ENCODE peak calls at places on chromosomes 6 and 20, in nine cellular contexts. One of them, this sample, is unnamed.

GRCh38 chr6:166470029-166470862 is 87.5 kb upstream of the MPC1 start:
- DNase-seq in IMR-90: no peak
- DNase-seq in body of pancreas: no peak
- DNase-seq in lower lobe of right lung: no peak
- DNase-seq in GM23338: no peak
- DNase-seq in adipocyte: no peak
- DNase-seq in uterus: no peak
- DNase-seq in testis: no peak
- DNase-seq in fibroblast of lung: no peak
- DNase-seq in this sample: no peak

GRCh38 chr6:144219056-144219685 is 66.0 kb upstream of the UTRN start:
- DNase-seq in IMR-90: peak; percentile 71
- DNase-seq in body of pancreas: no peak
- DNase-seq in lower lobe of right lung: no peak
- DNase-seq in GM23338: peak; percentile 65
- DNase-seq in adipocyte: peak; percentile 81
- DNase-seq in uterus: no peak
- DNase-seq in testis: no peak
- DNase-seq in fibroblast of lung: peak; percentile 46
- DNase-seq in this sample: no peak

GRCh38 chr6:130715058-130715457 is 112.1 kb upstream of the SMLR1 start:
- DNase-seq in IMR-90: no peak
- DNase-seq in body of pancreas: no peak
- DNase-seq in lower lobe of right lung: no peak
- DNase-seq in GM23338: no peak
- DNase-seq in adipocyte: no peak
- DNase-seq in uterus: no peak
- DNase-seq in testis: no peak
- DNase-seq in fibroblast of lung: no peak
- DNase-seq in this sample: no peak

GRCh38 chr20:37341632-37342031 is 4.3 kb upstream of the SRC start:
- DNase-seq in IMR-90: no peak
- DNase-seq in body of pancreas: no peak
- DNase-seq in lower lobe of right lung: no peak
- DNase-seq in GM23338: no peak
- DNase-seq in adipocyte: no peak
- DNase-seq in uterus: no peak
- DNase-seq in testis: no peak
- DNase-seq in fibroblast of lung: no peak
- DNase-seq in this sample: no peak

GRCh38 chr20:31403886-31404285 is 2.1 kb downstream of the DEFB121 start:
- DNase-seq in IMR-90: no peak
- DNase-seq in body of pancreas: no peak
- DNase-seq in lower lobe of right lung: no peak
- DNase-seq in GM23338: no peak
- DNase-seq in adipocyte: no peak
- DNase-seq in uterus: no peak
- DNase-seq in testis: no peak
- DNase-seq in fibroblast of lung: no peak
- DNase-seq in this sample: no peak

GRCh38 chr6:73516712-73517489 is 3.9 kb downstream of the EEF1A1 start:
- DNase-seq in IMR-90: peak; percentile 14
- DNase-seq in body of pancreas: no peak
- DNase-seq in lower lobe of right lung: no peak
- DNase-seq in GM23338: no peak
- DNase-seq in adipocyte: peak; percentile 35
- DNase-seq in uterus: no peak
- DNase-seq in testis: no peak
- DNase-seq in fibroblast of lung: no peak
- DNase-seq in this sample: no peak

GRCh38 chr20:17808357-17808756 is 108.6 kb downstream of the BANF2 start:
- DNase-seq in IMR-90: peak; percentile 48
- DNase-seq in body of pancreas: peak; percentile 65
- DNase-seq in lower lobe of right lung: peak; percentile 66
- DNase-seq in GM23338: no peak
- DNase-seq in adipocyte: peak; percentile 75
- DNase-seq in uterus: peak; percentile 66
- DNase-seq in testis: peak; percentile 61
- DNase-seq in fibroblast of lung: peak; percentile 25
- DNase-seq in this sample: peak; percentile 47

GRCh38 chr6:56021943-56022342 is 146.6 kb upstream of the BMP5 start:
- DNase-seq in IMR-90: no peak
- DNase-seq in body of pancreas: no peak
- DNase-seq in lower lobe of right lung: no peak
- DNase-seq in GM23338: peak; percentile 78
- DNase-seq in adipocyte: no peak
- DNase-seq in uterus: no peak
- DNase-seq in testis: no peak
- DNase-seq in fibroblast of lung: peak; percentile 33
- DNase-seq in this sample: no peak

GRCh38 chr6:152625213-152625612 is 11.9 kb downstream of the SYNE1 start:
- DNase-seq in IMR-90: no peak
- DNase-seq in body of pancreas: no peak
- DNase-seq in lower lobe of right lung: no peak
- DNase-seq in GM23338: no peak
- DNase-seq in adipocyte: no peak
- DNase-seq in uterus: no peak
- DNase-seq in testis: no peak
- DNase-seq in fibroblast of lung: no peak
- DNase-seq in this sample: no peak

GRCh38 chr6:138772596-138773176 is 883 bp upstream of the CCDC28A start:
- DNase-seq in IMR-90: no peak
- DNase-seq in body of pancreas: no peak
- DNase-seq in lower lobe of right lung: no peak
- DNase-seq in GM23338: no peak
- DNase-seq in adipocyte: no peak
- DNase-seq in uterus: no peak
- DNase-seq in testis: no peak
- DNase-seq in fibroblast of lung: no peak
- DNase-seq in this sample: no peak

GRCh38 chr20:3889489-3890409 is 562 bp downstream of the PANK2 start:
- DNase-seq in IMR-90: no peak
- DNase-seq in body of pancreas: peak; percentile 43
- DNase-seq in lower lobe of right lung: peak; percentile 73
- DNase-seq in GM23338: peak; percentile 39
- DNase-seq in adipocyte: peak; percentile 61
- DNase-seq in uterus: peak; percentile 40
- DNase-seq in testis: peak; percentile 62
- DNase-seq in fibroblast of lung: peak; percentile 23
- DNase-seq in this sample: peak; percentile 64

GRCh38 chr6:152170702-152171667 is 363.5 kb downstream of the ESR1 start:
- DNase-seq in IMR-90: peak; percentile 75
- DNase-seq in body of pancreas: no peak
- DNase-seq in lower lobe of right lung: no peak
- DNase-seq in GM23338: peak; percentile 6
- DNase-seq in adipocyte: peak; percentile 63
- DNase-seq in uterus: no peak
- DNase-seq in testis: no peak
- DNase-seq in fibroblast of lung: peak; percentile 97
- DNase-seq in this sample: no peak

GRCh38 chr20:9066196-9066595 is 2.7 kb upstream of the PLCB4 start:
- DNase-seq in IMR-90: no peak
- DNase-seq in body of pancreas: no peak
- DNase-seq in lower lobe of right lung: no peak
- DNase-seq in GM23338: no peak
- DNase-seq in adipocyte: no peak
- DNase-seq in uterus: no peak
- DNase-seq in testis: no peak
- DNase-seq in fibroblast of lung: no peak
- DNase-seq in this sample: no peak

DNA sequence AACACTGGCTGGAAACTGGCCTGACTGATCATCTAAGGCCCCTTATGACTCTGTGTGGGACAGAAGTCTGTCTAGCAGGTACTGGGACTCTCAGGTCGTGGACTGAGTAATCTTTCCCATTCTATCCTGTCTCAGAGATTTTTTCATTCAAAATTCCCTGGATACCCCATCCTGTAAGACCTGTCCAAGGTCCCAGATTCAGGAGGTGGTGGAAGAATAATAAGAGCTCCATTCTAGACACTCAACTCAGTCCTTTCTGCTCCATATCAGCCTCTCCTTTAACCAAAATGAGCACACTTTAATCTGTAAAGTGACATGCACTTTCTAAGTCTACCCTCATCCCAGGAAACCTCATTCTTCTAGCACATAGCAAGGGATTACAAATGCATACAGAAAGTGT is 82.5 kb upstream of the MRPS10 start:
- DNase-seq in IMR-90: no peak
- DNase-seq in body of pancreas: no peak
- DNase-seq in lower lobe of right lung: no peak
- DNase-seq in GM23338: no peak
- DNase-seq in adipocyte: no peak
- DNase-seq in uterus: no peak
- DNase-seq in testis: no peak
- DNase-seq in fibroblast of lung: no peak
- DNase-seq in this sample: no peak
- H3K4me1 ChIP-seq in IMR-90: peaks cover 34% of the 10 kb centered on the region
- H3K4me1 ChIP-seq in body of pancreas: no peaks in the 10 kb centered on the region
- H3K4me1 ChIP-seq in lower lobe of right lung: no peaks in the 10 kb centered on the region
- H3K4me1 ChIP-seq in GM23338: peaks cover 29% of the 10 kb centered on the region
- H3K4me1 ChIP-seq in adipocyte: peaks cover 11% of the 10 kb centered on the region
- H3K4me1 ChIP-seq in uterus: no peaks in the 10 kb centered on the region
- H3K4me1 ChIP-seq in testis: peaks cover 36% of the 10 kb centered on the region
- H3K4me1 ChIP-seq in fibroblast of lung: peaks cover 6% of the 10 kb centered on the region
- H3K4me1 ChIP-seq in this sample: no peaks in the 10 kb centered on the region

DNA sequence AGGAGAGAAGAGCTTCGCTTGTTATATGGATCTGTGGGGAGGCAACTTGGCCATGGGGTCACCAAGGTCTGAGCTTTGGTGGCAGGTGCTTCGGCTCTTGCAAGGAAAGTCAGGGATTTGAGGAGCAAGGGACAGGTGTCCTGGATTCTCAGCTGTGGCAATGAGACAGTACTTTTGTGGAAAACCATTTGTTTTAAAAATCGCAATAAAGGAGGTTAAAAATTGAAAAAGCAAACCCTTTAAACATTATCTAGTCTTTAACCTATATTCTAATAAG is 64.3 kb downstream of the NOL4L start:
- DNase-seq in IMR-90: no peak
- DNase-seq in body of pancreas: no peak
- DNase-seq in lower lobe of right lung: no peak
- DNase-seq in GM23338: no peak
- DNase-seq in adipocyte: no peak
- DNase-seq in uterus: no peak
- DNase-seq in testis: no peak
- DNase-seq in fibroblast of lung: no peak
- DNase-seq in this sample: no peak
- H3K4me1 ChIP-seq in IMR-90: peaks cover 9% of the 10 kb centered on the region
- H3K4me1 ChIP-seq in body of pancreas: peaks cover 13% of the 10 kb centered on the region
- H3K4me1 ChIP-seq in lower lobe of right lung: peaks cover 23% of the 10 kb centered on the region
- H3K4me1 ChIP-seq in GM23338: peaks cover 4% of the 10 kb centered on the region
- H3K4me1 ChIP-seq in adipocyte: no peaks in the 10 kb centered on the region
- H3K4me1 ChIP-seq in uterus: no peaks in the 10 kb centered on the region
- H3K4me1 ChIP-seq in testis: peaks cover 48% of the 10 kb centered on the region
- H3K4me1 ChIP-seq in fibroblast of lung: no peaks in the 10 kb centered on the region
- H3K4me1 ChIP-seq in this sample: peaks cover 24% of the 10 kb centered on the region

DNA sequence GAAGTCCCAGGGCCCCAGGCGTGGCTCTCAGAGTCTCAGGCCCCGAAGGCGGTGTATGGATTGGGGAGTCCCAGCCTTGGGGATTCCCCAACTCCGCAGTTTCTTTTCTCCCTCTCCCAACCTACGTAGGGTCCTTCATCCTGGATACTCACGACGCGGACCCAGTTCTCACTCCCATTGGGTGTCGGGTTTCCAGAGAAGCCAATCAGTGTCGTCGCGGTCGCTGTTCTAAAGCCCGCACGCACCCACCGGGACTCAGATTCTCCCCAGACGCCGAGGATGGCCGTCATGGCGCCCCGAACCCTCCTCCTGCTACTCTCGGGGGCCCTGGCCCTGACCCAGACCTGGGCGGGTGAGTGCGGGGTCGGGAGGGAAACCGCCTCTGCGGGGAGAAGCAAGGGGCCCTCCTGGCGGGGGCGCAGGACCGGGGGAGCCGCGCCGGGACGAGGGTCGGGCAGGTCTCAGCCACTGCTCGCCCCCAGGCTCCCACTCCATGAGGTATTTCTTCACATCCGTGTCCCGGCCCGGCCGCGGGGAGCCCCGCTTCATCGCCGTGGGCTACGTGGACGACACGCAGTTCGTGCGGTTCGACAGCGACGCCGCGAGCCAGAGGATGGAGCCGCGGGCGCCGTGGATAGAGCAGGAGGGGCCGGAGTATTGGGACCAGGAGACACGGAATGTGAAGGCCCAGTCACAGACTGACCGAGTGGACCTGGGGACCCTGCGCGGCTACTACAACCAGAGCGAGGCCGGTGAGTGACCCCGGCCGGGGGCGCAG is at the start of gene HLA-A:
- DNase-seq in IMR-90: peak; percentile 95
- DNase-seq in body of pancreas: peak; percentile 94
- DNase-seq in lower lobe of right lung: peak; percentile 95
- DNase-seq in GM23338: peak; percentile 98
- DNase-seq in adipocyte: peak; percentile 98
- DNase-seq in uterus: peak; percentile 90
- DNase-seq in testis: peak; percentile 96
- DNase-seq in fibroblast of lung: peak; percentile 92
- DNase-seq in this sample: peak; percentile 90
- H3K4me1 ChIP-seq in IMR-90: peaks cover 4% of the 10 kb centered on the region
- H3K4me1 ChIP-seq in body of pancreas: peaks cover 14% of the 10 kb centered on the region
- H3K4me1 ChIP-seq in lower lobe of right lung: no peaks in the 10 kb centered on the region
- H3K4me1 ChIP-seq in GM23338: no peaks in the 10 kb centered on the region
- H3K4me1 ChIP-seq in adipocyte: peaks cover 9% of the 10 kb centered on the region
- H3K4me1 ChIP-seq in uterus: no peaks in the 10 kb centered on the region
- H3K4me1 ChIP-seq in testis: peaks cover 8% of the 10 kb centered on the region
- H3K4me1 ChIP-seq in fibroblast of lung: peaks cover 5% of the 10 kb centered on the region
- H3K4me1 ChIP-seq in this sample: no peaks in the 10 kb centered on the region

GRCh38 chr6:22886881-22887581 is 317.7 kb downstream of the HDGFL1 start:
- DNase-seq in IMR-90: peak; percentile 54
- DNase-seq in body of pancreas: no peak
- DNase-seq in lower lobe of right lung: no peak
- DNase-seq in GM23338: no peak
- DNase-seq in adipocyte: no peak
- DNase-seq in uterus: no peak
- DNase-seq in testis: no peak
- DNase-seq in fibroblast of lung: peak; percentile 96
- DNase-seq in this sample: no peak

GRCh38 chr6:22891930-22892329 is 322.6 kb downstream of the HDGFL1 start:
- DNase-seq in IMR-90: no peak
- DNase-seq in body of pancreas: no peak
- DNase-seq in lower lobe of right lung: no peak
- DNase-seq in GM23338: no peak
- DNase-seq in adipocyte: no peak
- DNase-seq in uterus: no peak
- DNase-seq in testis: no peak
- DNase-seq in fibroblast of lung: no peak
- DNase-seq in this sample: no peak

GRCh38 chr6:22884441-22884840 is 315.1 kb downstream of the HDGFL1 start:
- DNase-seq in IMR-90: no peak
- DNase-seq in body of pancreas: no peak
- DNase-seq in lower lobe of right lung: no peak
- DNase-seq in GM23338: no peak
- DNase-seq in adipocyte: no peak
- DNase-seq in uterus: no peak
- DNase-seq in testis: no peak
- DNase-seq in fibroblast of lung: no peak
- DNase-seq in this sample: no peak

GRCh38 chr6:22892452-22892851 is 323.1 kb downstream of the HDGFL1 start:
- DNase-seq in IMR-90: peak; percentile 99
- DNase-seq in body of pancreas: no peak
- DNase-seq in lower lobe of right lung: no peak
- DNase-seq in GM23338: no peak
- DNase-seq in adipocyte: peak; percentile 95
- DNase-seq in uterus: peak; percentile 20
- DNase-seq in testis: no peak
- DNase-seq in fibroblast of lung: peak; percentile 99
- DNase-seq in this sample: no peak

GRCh38 chr6:22888147-22888831 is 318.9 kb downstream of the HDGFL1 start:
- DNase-seq in IMR-90: no peak
- DNase-seq in body of pancreas: no peak
- DNase-seq in lower lobe of right lung: no peak
- DNase-seq in GM23338: no peak
- DNase-seq in adipocyte: no peak
- DNase-seq in uterus: no peak
- DNase-seq in testis: no peak
- DNase-seq in fibroblast of lung: peak; percentile 75
- DNase-seq in this sample: no peak
- H3K4me1 ChIP-seq in IMR-90: peaks cover 4% of the 10 kb centered on the region
- H3K4me1 ChIP-seq in body of pancreas: no peaks in the 10 kb centered on the region
- H3K4me1 ChIP-seq in lower lobe of right lung: peaks cover 4% of the 10 kb centered on the region
- H3K4me1 ChIP-seq in GM23338: no peaks in the 10 kb centered on the region
- H3K4me1 ChIP-seq in adipocyte: peaks cover 9% of the 10 kb centered on the region
- H3K4me1 ChIP-seq in uterus: no peaks in the 10 kb centered on the region
- H3K4me1 ChIP-seq in testis: no peaks in the 10 kb centered on the region
- H3K4me1 ChIP-seq in fibroblast of lung: peaks cover 4% of the 10 kb centered on the region
- H3K4me1 ChIP-seq in this sample: no peaks in the 10 kb centered on the region